ENCODE peak calls at places on chromosome 17, in seven cellular contexts. One of them, this sample, is unnamed.

GRCh38 chr17:81419886-81420768 is 24.9 kb downstream of the BAHCC1 start:
- ATAC-seq in SK-N-SH treated with all-trans-retinoic acid at 6 μM for 48 hours: peak
- ATAC-seq in stimulated activated naive CD8-positive, alpha-beta T cell treated with anti-CD3 and anti-CD28 coated beads, Interleukin-15, Interleukin-2, amounts not matched to agents 100 U/mL and 50 U/mL, for 24 hours: no peak
- ATAC-seq in CD4-positive, alpha-beta T cell: no peak
- ATAC-seq in aorta: peak
- ATAC-seq in CD8-positive, alpha-beta T cell: no peak
- ATAC-seq in activated T-cell treated with anti-CD3 and anti-CD28 coated beads, Interleukin-2, amount 50 U/mL, for 72 hours: no peak
- ATAC-seq in this sample: no peak

GRCh38 chr17:57289613-57290012 is 33.3 kb downstream of the MSI2 start:
- ATAC-seq in SK-N-SH treated with all-trans-retinoic acid at 6 μM for 48 hours: no peak
- ATAC-seq in stimulated activated naive CD8-positive, alpha-beta T cell treated with anti-CD3 and anti-CD28 coated beads, Interleukin-15, Interleukin-2, amounts not matched to agents 100 U/mL and 50 U/mL, for 24 hours: no peak
- ATAC-seq in CD4-positive, alpha-beta T cell: no peak
- ATAC-seq in aorta: no peak
- ATAC-seq in CD8-positive, alpha-beta T cell: no peak
- ATAC-seq in activated T-cell treated with anti-CD3 and anti-CD28 coated beads, Interleukin-2, amount 50 U/mL, for 72 hours: no peak
- ATAC-seq in this sample: no peak

GRCh38 chr17:17935321-17936271 is 36.6 kb downstream of the TOM1L2 start:
- ATAC-seq in SK-N-SH treated with all-trans-retinoic acid at 6 μM for 48 hours: peak
- ATAC-seq in stimulated activated naive CD8-positive, alpha-beta T cell treated with anti-CD3 and anti-CD28 coated beads, Interleukin-15, Interleukin-2, amounts not matched to agents 100 U/mL and 50 U/mL, for 24 hours: no peak
- ATAC-seq in CD4-positive, alpha-beta T cell: no peak
- ATAC-seq in aorta: peak
- ATAC-seq in CD8-positive, alpha-beta T cell: no peak
- ATAC-seq in activated T-cell treated with anti-CD3 and anti-CD28 coated beads, Interleukin-2, amount 50 U/mL, for 72 hours: peak
- ATAC-seq in this sample: no peak

GRCh38 chr17:38864636-38865398 is 5.0 kb upstream of the LASP1 start:
- ATAC-seq in SK-N-SH treated with all-trans-retinoic acid at 6 μM for 48 hours: no peak
- ATAC-seq in stimulated activated naive CD8-positive, alpha-beta T cell treated with anti-CD3 and anti-CD28 coated beads, Interleukin-15, Interleukin-2, amounts not matched to agents 100 U/mL and 50 U/mL, for 24 hours: no peak
- ATAC-seq in CD4-positive, alpha-beta T cell: no peak
- ATAC-seq in aorta: no peak
- ATAC-seq in CD8-positive, alpha-beta T cell: no peak
- ATAC-seq in activated T-cell treated with anti-CD3 and anti-CD28 coated beads, Interleukin-2, amount 50 U/mL, for 72 hours: no peak
- ATAC-seq in this sample: no peak

GRCh38 chr17:67531291-67531690 is 154.2 kb downstream of the PITPNC1 start:
- ATAC-seq in SK-N-SH treated with all-trans-retinoic acid at 6 μM for 48 hours: no peak
- ATAC-seq in stimulated activated naive CD8-positive, alpha-beta T cell treated with anti-CD3 and anti-CD28 coated beads, Interleukin-15, Interleukin-2, amounts not matched to agents 100 U/mL and 50 U/mL, for 24 hours: no peak
- ATAC-seq in CD4-positive, alpha-beta T cell: no peak
- ATAC-seq in aorta: no peak
- ATAC-seq in CD8-positive, alpha-beta T cell: no peak
- ATAC-seq in activated T-cell treated with anti-CD3 and anti-CD28 coated beads, Interleukin-2, amount 50 U/mL, for 72 hours: no peak
- ATAC-seq in this sample: peak

GRCh38 chr17:5100832-5101231 is 10.8 kb downstream of the ZNF232 start:
- ATAC-seq in SK-N-SH treated with all-trans-retinoic acid at 6 μM for 48 hours: no peak
- ATAC-seq in stimulated activated naive CD8-positive, alpha-beta T cell treated with anti-CD3 and anti-CD28 coated beads, Interleukin-15, Interleukin-2, amounts not matched to agents 100 U/mL and 50 U/mL, for 24 hours: no peak
- ATAC-seq in CD4-positive, alpha-beta T cell: no peak
- ATAC-seq in aorta: no peak
- ATAC-seq in CD8-positive, alpha-beta T cell: no peak
- ATAC-seq in activated T-cell treated with anti-CD3 and anti-CD28 coated beads, Interleukin-2, amount 50 U/mL, for 72 hours: no peak
- ATAC-seq in this sample: no peak

GRCh38 chr17:83109793-83110645 is 30.6 kb downstream of the METRNL start:
- ATAC-seq in SK-N-SH treated with all-trans-retinoic acid at 6 μM for 48 hours: peak
- ATAC-seq in stimulated activated naive CD8-positive, alpha-beta T cell treated with anti-CD3 and anti-CD28 coated beads, Interleukin-15, Interleukin-2, amounts not matched to agents 100 U/mL and 50 U/mL, for 24 hours: no peak
- ATAC-seq in CD4-positive, alpha-beta T cell: no peak
- ATAC-seq in aorta: peak
- ATAC-seq in CD8-positive, alpha-beta T cell: no peak
- ATAC-seq in activated T-cell treated with anti-CD3 and anti-CD28 coated beads, Interleukin-2, amount 50 U/mL, for 72 hours: no peak
- ATAC-seq in this sample: no peak

GRCh38 chr17:80971704-80972304 is 19.8 kb upstream of the CHMP6 start:
- ATAC-seq in SK-N-SH treated with all-trans-retinoic acid at 6 μM for 48 hours: no peak
- ATAC-seq in stimulated activated naive CD8-positive, alpha-beta T cell treated with anti-CD3 and anti-CD28 coated beads, Interleukin-15, Interleukin-2, amounts not matched to agents 100 U/mL and 50 U/mL, for 24 hours: no peak
- ATAC-seq in CD4-positive, alpha-beta T cell: no peak
- ATAC-seq in aorta: no peak
- ATAC-seq in CD8-positive, alpha-beta T cell: no peak
- ATAC-seq in activated T-cell treated with anti-CD3 and anti-CD28 coated beads, Interleukin-2, amount 50 U/mL, for 72 hours: no peak
- ATAC-seq in this sample: no peak

GRCh38 chr17:19418312-19418992 is 7.4 kb downstream of the RNF112 start:
- ATAC-seq in SK-N-SH treated with all-trans-retinoic acid at 6 μM for 48 hours: peak
- ATAC-seq in stimulated activated naive CD8-positive, alpha-beta T cell treated with anti-CD3 and anti-CD28 coated beads, Interleukin-15, Interleukin-2, amounts not matched to agents 100 U/mL and 50 U/mL, for 24 hours: no peak
- ATAC-seq in CD4-positive, alpha-beta T cell: peak
- ATAC-seq in aorta: peak
- ATAC-seq in CD8-positive, alpha-beta T cell: peak
- ATAC-seq in activated T-cell treated with anti-CD3 and anti-CD28 coated beads, Interleukin-2, amount 50 U/mL, for 72 hours: peak
- ATAC-seq in this sample: peak

GRCh38 chr17:38898291-38898679 is 27.1 kb upstream of the LASP1NB start:
- ATAC-seq in SK-N-SH treated with all-trans-retinoic acid at 6 μM for 48 hours: no peak
- ATAC-seq in stimulated activated naive CD8-positive, alpha-beta T cell treated with anti-CD3 and anti-CD28 coated beads, Interleukin-15, Interleukin-2, amounts not matched to agents 100 U/mL and 50 U/mL, for 24 hours: peak
- ATAC-seq in CD4-positive, alpha-beta T cell: peak
- ATAC-seq in aorta: no peak
- ATAC-seq in CD8-positive, alpha-beta T cell: peak
- ATAC-seq in activated T-cell treated with anti-CD3 and anti-CD28 coated beads, Interleukin-2, amount 50 U/mL, for 72 hours: peak
- ATAC-seq in this sample: peak

GRCh38 chr17:65415991-65416390 is 145.5 kb downstream of the AXIN2 start:
- ATAC-seq in SK-N-SH treated with all-trans-retinoic acid at 6 μM for 48 hours: no peak
- ATAC-seq in stimulated activated naive CD8-positive, alpha-beta T cell treated with anti-CD3 and anti-CD28 coated beads, Interleukin-15, Interleukin-2, amounts not matched to agents 100 U/mL and 50 U/mL, for 24 hours: no peak
- ATAC-seq in CD4-positive, alpha-beta T cell: no peak
- ATAC-seq in aorta: no peak
- ATAC-seq in CD8-positive, alpha-beta T cell: no peak
- ATAC-seq in activated T-cell treated with anti-CD3 and anti-CD28 coated beads, Interleukin-2, amount 50 U/mL, for 72 hours: no peak
- ATAC-seq in this sample: no peak

GRCh38 chr17:53353919-53354351 is 468.8 kb upstream of the KIF2B start:
- ATAC-seq in SK-N-SH treated with all-trans-retinoic acid at 6 μM for 48 hours: no peak
- ATAC-seq in stimulated activated naive CD8-positive, alpha-beta T cell treated with anti-CD3 and anti-CD28 coated beads, Interleukin-15, Interleukin-2, amounts not matched to agents 100 U/mL and 50 U/mL, for 24 hours: no peak
- ATAC-seq in CD4-positive, alpha-beta T cell: no peak
- ATAC-seq in aorta: no peak
- ATAC-seq in CD8-positive, alpha-beta T cell: no peak
- ATAC-seq in activated T-cell treated with anti-CD3 and anti-CD28 coated beads, Interleukin-2, amount 50 U/mL, for 72 hours: no peak
- ATAC-seq in this sample: no peak

GRCh38 chr17:63439682-63440081 is 6.4 kb downstream of the CYB561 start:
- ATAC-seq in SK-N-SH treated with all-trans-retinoic acid at 6 μM for 48 hours: peak
- ATAC-seq in stimulated activated naive CD8-positive, alpha-beta T cell treated with anti-CD3 and anti-CD28 coated beads, Interleukin-15, Interleukin-2, amounts not matched to agents 100 U/mL and 50 U/mL, for 24 hours: no peak
- ATAC-seq in CD4-positive, alpha-beta T cell: peak
- ATAC-seq in aorta: no peak
- ATAC-seq in CD8-positive, alpha-beta T cell: peak
- ATAC-seq in activated T-cell treated with anti-CD3 and anti-CD28 coated beads, Interleukin-2, amount 50 U/mL, for 72 hours: peak
- ATAC-seq in this sample: no peak

GRCh38 chr17:17647521-17648178 is 33.6 kb upstream of the RAI1 start:
- ATAC-seq in SK-N-SH treated with all-trans-retinoic acid at 6 μM for 48 hours: no peak
- ATAC-seq in stimulated activated naive CD8-positive, alpha-beta T cell treated with anti-CD3 and anti-CD28 coated beads, Interleukin-15, Interleukin-2, amounts not matched to agents 100 U/mL and 50 U/mL, for 24 hours: no peak
- ATAC-seq in CD4-positive, alpha-beta T cell: no peak
- ATAC-seq in aorta: no peak
- ATAC-seq in CD8-positive, alpha-beta T cell: no peak
- ATAC-seq in activated T-cell treated with anti-CD3 and anti-CD28 coated beads, Interleukin-2, amount 50 U/mL, for 72 hours: no peak
- ATAC-seq in this sample: no peak

GRCh38 chr17:50283714-50284432 is 9.6 kb downstream of the TMEM92 start:
- ATAC-seq in SK-N-SH treated with all-trans-retinoic acid at 6 μM for 48 hours: no peak
- ATAC-seq in stimulated activated naive CD8-positive, alpha-beta T cell treated with anti-CD3 and anti-CD28 coated beads, Interleukin-15, Interleukin-2, amounts not matched to agents 100 U/mL and 50 U/mL, for 24 hours: no peak
- ATAC-seq in CD4-positive, alpha-beta T cell: no peak
- ATAC-seq in aorta: no peak
- ATAC-seq in CD8-positive, alpha-beta T cell: no peak
- ATAC-seq in activated T-cell treated with anti-CD3 and anti-CD28 coated beads, Interleukin-2, amount 50 U/mL, for 72 hours: no peak
- ATAC-seq in this sample: no peak

GRCh38 chr17:12037970-12038369 is 17.3 kb downstream of the MAP2K4 start:
- ATAC-seq in SK-N-SH treated with all-trans-retinoic acid at 6 μM for 48 hours: no peak
- ATAC-seq in stimulated activated naive CD8-positive, alpha-beta T cell treated with anti-CD3 and anti-CD28 coated beads, Interleukin-15, Interleukin-2, amounts not matched to agents 100 U/mL and 50 U/mL, for 24 hours: no peak
- ATAC-seq in CD4-positive, alpha-beta T cell: no peak
- ATAC-seq in aorta: no peak
- ATAC-seq in CD8-positive, alpha-beta T cell: no peak
- ATAC-seq in activated T-cell treated with anti-CD3 and anti-CD28 coated beads, Interleukin-2, amount 50 U/mL, for 72 hours: no peak
- ATAC-seq in this sample: no peak

GRCh38 chr17:34626141-34626681 is 46.8 kb downstream of the TMEM132E start:
- ATAC-seq in SK-N-SH treated with all-trans-retinoic acid at 6 μM for 48 hours: no peak
- ATAC-seq in stimulated activated naive CD8-positive, alpha-beta T cell treated with anti-CD3 and anti-CD28 coated beads, Interleukin-15, Interleukin-2, amounts not matched to agents 100 U/mL and 50 U/mL, for 24 hours: no peak
- ATAC-seq in CD4-positive, alpha-beta T cell: no peak
- ATAC-seq in aorta: no peak
- ATAC-seq in CD8-positive, alpha-beta T cell: no peak
- ATAC-seq in activated T-cell treated with anti-CD3 and anti-CD28 coated beads, Interleukin-2, amount 50 U/mL, for 72 hours: no peak
- ATAC-seq in this sample: no peak

This sample was measured in stimulated activated memory B cell treated with anti-CD40 and anti-IgM and Interleukin-4, amounts not matched to agents 10 μg/mL and 1 μg/mL and 100 μg/mL, for 72 hours.